ENCODE peak calls at places on chromosome 14, in ten cellular contexts. One of them, this sample, is unnamed. For H3K4me1, the result is how much of the 10 kb centered on the place peaks cover.

GRCh38 chr14:51304956-51305355 is 64.9 kb downstream of the TMX1 start:
- DNase-seq in upper lobe of left lung: no peak
- DNase-seq in GM12878: no peak
- DNase-seq in uterus: no peak
- DNase-seq in HCT116: no peak
- DNase-seq in transverse colon: no peak
- DNase-seq in A549: peak
- DNase-seq in body of pancreas: no peak
- DNase-seq in IMR-90: peak
- DNase-seq in breast epithelium: no peak
- DNase-seq in this sample: no peak

GRCh38 chr14:71290960-71291466 is 383.8 kb downstream of the PCNX1 start:
- DNase-seq in breast epithelium: no peak
- DNase-seq in GM12878: peak
- DNase-seq in transverse colon: peak
- DNase-seq in IMR-90: peak
- DNase-seq in upper lobe of left lung: peak
- DNase-seq in HCT116: peak
- DNase-seq in uterus: no peak
- DNase-seq in body of pancreas: no peak
- DNase-seq in A549: peak
- DNase-seq in this sample: no peak

GRCh38 chr14:21454843-21455550 is 926 bp downstream of the CHD8 start:
- DNase-seq in transverse colon: no peak
- DNase-seq in uterus: no peak
- DNase-seq in HCT116: no peak
- DNase-seq in IMR-90: peak
- DNase-seq in body of pancreas: no peak
- DNase-seq in GM12878: no peak
- DNase-seq in A549: no peak
- DNase-seq in upper lobe of left lung: no peak
- DNase-seq in breast epithelium: no peak
- DNase-seq in this sample: no peak

GRCh38 chr14:61565181-61565580 is 130.1 kb upstream of the HIF1A start:
- DNase-seq in IMR-90: peak
- DNase-seq in body of pancreas: no peak
- DNase-seq in transverse colon: no peak
- DNase-seq in A549: no peak
- DNase-seq in upper lobe of left lung: no peak
- DNase-seq in uterus: no peak
- DNase-seq in HCT116: no peak
- DNase-seq in GM12878: no peak
- DNase-seq in breast epithelium: no peak
- DNase-seq in this sample: no peak

GRCh38 chr14:100696590-100696989 is 30.1 kb upstream of the DLK1 start:
- DNase-seq in transverse colon: no peak
- DNase-seq in GM12878: no peak
- DNase-seq in upper lobe of left lung: no peak
- DNase-seq in body of pancreas: no peak
- DNase-seq in HCT116: no peak
- DNase-seq in uterus: no peak
- DNase-seq in breast epithelium: no peak
- DNase-seq in IMR-90: no peak
- DNase-seq in A549: no peak
- DNase-seq in this sample: no peak

GRCh38 chr14:52735921-52736489 is 6.0 kb downstream of the STYX start:
- DNase-seq in HCT116: no peak
- DNase-seq in upper lobe of left lung: no peak
- DNase-seq in GM12878: no peak
- DNase-seq in body of pancreas: no peak
- DNase-seq in A549: no peak
- DNase-seq in transverse colon: no peak
- DNase-seq in IMR-90: peak
- DNase-seq in breast epithelium: no peak
- DNase-seq in uterus: no peak
- DNase-seq in this sample: no peak

GRCh38 chr14:87334997-87335675 is 657.8 kb downstream of the GALC start:
- DNase-seq in upper lobe of left lung: no peak
- DNase-seq in A549: no peak
- DNase-seq in IMR-90: no peak
- DNase-seq in GM12878: no peak
- DNase-seq in transverse colon: no peak
- DNase-seq in breast epithelium: no peak
- DNase-seq in body of pancreas: no peak
- DNase-seq in uterus: no peak
- DNase-seq in HCT116: no peak
- DNase-seq in this sample: no peak

GRCh38 chr14:49768301-49769121 is 558 bp downstream of the KLHDC2 start:
- DNase-seq in GM12878: no peak
- DNase-seq in breast epithelium: peak
- DNase-seq in upper lobe of left lung: peak
- DNase-seq in transverse colon: peak
- DNase-seq in uterus: peak
- DNase-seq in body of pancreas: peak
- DNase-seq in A549: peak
- DNase-seq in IMR-90: peak
- DNase-seq in HCT116: peak
- DNase-seq in this sample: peak

GRCh38 chr14:51369814-51370213 is 129.8 kb downstream of the TMX1 start:
- DNase-seq in A549: peak
- DNase-seq in uterus: no peak
- DNase-seq in breast epithelium: no peak
- DNase-seq in upper lobe of left lung: no peak
- DNase-seq in transverse colon: no peak
- DNase-seq in HCT116: peak
- DNase-seq in GM12878: no peak
- DNase-seq in IMR-90: no peak
- DNase-seq in body of pancreas: peak
- DNase-seq in this sample: peak

GRCh38 chr14:101241807-101242278 is 319.5 kb upstream of the DIO3 start:
- DNase-seq in GM12878: no peak
- DNase-seq in uterus: no peak
- DNase-seq in IMR-90: no peak
- DNase-seq in breast epithelium: no peak
- DNase-seq in A549: no peak
- DNase-seq in transverse colon: no peak
- DNase-seq in body of pancreas: no peak
- DNase-seq in upper lobe of left lung: no peak
- DNase-seq in HCT116: no peak
- DNase-seq in this sample: no peak

GRCh38 chr14:56686416-56686815 is 106.8 kb downstream of the TMEM260 start:
- DNase-seq in breast epithelium: no peak
- DNase-seq in HCT116: no peak
- DNase-seq in A549: no peak
- DNase-seq in uterus: no peak
- DNase-seq in body of pancreas: peak
- DNase-seq in IMR-90: no peak
- DNase-seq in transverse colon: peak
- DNase-seq in upper lobe of left lung: no peak
- DNase-seq in GM12878: no peak
- DNase-seq in this sample: peak

GRCh38 chr14:72666610-72667009 is 227.3 kb downstream of the DPF3 start:
- DNase-seq in GM12878: no peak
- DNase-seq in body of pancreas: no peak
- DNase-seq in IMR-90: peak
- DNase-seq in upper lobe of left lung: no peak
- DNase-seq in uterus: no peak
- DNase-seq in HCT116: peak
- DNase-seq in breast epithelium: no peak
- DNase-seq in transverse colon: no peak
- DNase-seq in A549: peak
- DNase-seq in this sample: no peak

GRCh38 chr14:37903561-37904191 is 304.0 kb upstream of the SSTR1 start:
- DNase-seq in IMR-90: peak
- DNase-seq in body of pancreas: peak
- DNase-seq in HCT116: peak
- DNase-seq in transverse colon: no peak
- DNase-seq in upper lobe of left lung: no peak
- DNase-seq in breast epithelium: no peak
- DNase-seq in GM12878: no peak
- DNase-seq in uterus: no peak
- DNase-seq in A549: peak
- DNase-seq in this sample: no peak

GRCh38 chr14:45177081-45177480 is 41.4 kb downstream of the FANCM start:
- DNase-seq in transverse colon: no peak
- DNase-seq in body of pancreas: no peak
- DNase-seq in breast epithelium: no peak
- DNase-seq in GM12878: no peak
- DNase-seq in A549: no peak
- DNase-seq in uterus: no peak
- DNase-seq in IMR-90: peak
- DNase-seq in HCT116: no peak
- DNase-seq in upper lobe of left lung: no peak
- DNase-seq in this sample: no peak

GRCh38 chr14:70121521-70121920 is 67.2 kb downstream of the SLC8A3 start:
- DNase-seq in A549: no peak
- DNase-seq in body of pancreas: no peak
- DNase-seq in transverse colon: no peak
- DNase-seq in uterus: no peak
- DNase-seq in GM12878: no peak
- DNase-seq in IMR-90: no peak
- DNase-seq in breast epithelium: no peak
- DNase-seq in upper lobe of left lung: no peak
- DNase-seq in HCT116: no peak
- DNase-seq in this sample: no peak

GRCh38 chr14:96380735-96381134 is 11.2 kb upstream of the AK7 start:
- DNase-seq in HCT116: no peak
- DNase-seq in body of pancreas: no peak
- DNase-seq in IMR-90: no peak
- DNase-seq in GM12878: peak
- DNase-seq in breast epithelium: no peak
- DNase-seq in upper lobe of left lung: no peak
- DNase-seq in uterus: no peak
- DNase-seq in A549: no peak
- DNase-seq in transverse colon: no peak
- DNase-seq in this sample: no peak
- H3K4me1 ChIP-seq in HCT116: under half
- H3K4me1 ChIP-seq in body of pancreas: under half
- H3K4me1 ChIP-seq in IMR-90: under half
- H3K4me1 ChIP-seq in GM12878: under half
- H3K4me1 ChIP-seq in breast epithelium: under half
- H3K4me1 ChIP-seq in upper lobe of left lung: under half
- H3K4me1 ChIP-seq in uterus: under half
- H3K4me1 ChIP-seq in A549: under half
- H3K4me1 ChIP-seq in transverse colon: under half
- H3K4me1 ChIP-seq in this sample: under half

GRCh38 chr14:68638817-68639517 is 153.9 kb downstream of the ZFP36L1 start:
- DNase-seq in IMR-90: no peak
- DNase-seq in HCT116: no peak
- DNase-seq in breast epithelium: no peak
- DNase-seq in body of pancreas: no peak
- DNase-seq in A549: no peak
- DNase-seq in GM12878: no peak
- DNase-seq in transverse colon: no peak
- DNase-seq in upper lobe of left lung: no peak
- DNase-seq in uterus: peak
- DNase-seq in this sample: no peak
- H3K27ac ChIP-seq in IMR-90: peak
- H3K27ac ChIP-seq in HCT116: no peak
- H3K27ac ChIP-seq in breast epithelium: peak
- H3K27ac ChIP-seq in body of pancreas: no peak
- H3K27ac ChIP-seq in A549: peak
- H3K27ac ChIP-seq in GM12878: no peak
- H3K27ac ChIP-seq in transverse colon: peak
- H3K27ac ChIP-seq in upper lobe of left lung: peak
- H3K27ac ChIP-seq in uterus: peak
- H3K27ac ChIP-seq in this sample: no peak

GRCh38 chr14:68793734-68794129 is 865 bp upstream of the ZFP36L1 start:
- DNase-seq in A549: no peak
- DNase-seq in breast epithelium: no peak
- DNase-seq in uterus: no peak
- DNase-seq in GM12878: no peak
- DNase-seq in HCT116: no peak
- DNase-seq in body of pancreas: no peak
- DNase-seq in IMR-90: no peak
- DNase-seq in upper lobe of left lung: no peak
- DNase-seq in transverse colon: no peak
- DNase-seq in this sample: peak

GRCh38 chr14:68795602-68796417 is 2.9 kb upstream of the ZFP36L1 start:
- DNase-seq in breast epithelium: peak
- DNase-seq in upper lobe of left lung: peak
- DNase-seq in transverse colon: peak
- DNase-seq in GM12878: no peak
- DNase-seq in body of pancreas: peak
- DNase-seq in uterus: peak
- DNase-seq in HCT116: no peak
- DNase-seq in IMR-90: peak
- DNase-seq in A549: peak
- DNase-seq in this sample: peak

GRCh38 chr14:68792830-68793733 is at the start of gene ZFP36L1:
- DNase-seq in uterus: peak
- DNase-seq in IMR-90: peak
- DNase-seq in breast epithelium: peak
- DNase-seq in A549: peak
- DNase-seq in transverse colon: peak
- DNase-seq in GM12878: peak
- DNase-seq in upper lobe of left lung: peak
- DNase-seq in body of pancreas: peak
- DNase-seq in HCT116: peak
- DNase-seq in this sample: peak

GRCh38 chr14:68794856-68795601 is 2.2 kb upstream of the ZFP36L1 start:
- DNase-seq in HCT116: no peak
- DNase-seq in A549: peak
- DNase-seq in breast epithelium: peak
- DNase-seq in uterus: peak
- DNase-seq in IMR-90: peak
- DNase-seq in GM12878: no peak
- DNase-seq in transverse colon: peak
- DNase-seq in body of pancreas: peak
- DNase-seq in upper lobe of left lung: peak
- DNase-seq in this sample: no peak

GRCh38 chr14:68794130-68794855 is 1.4 kb upstream of the ZFP36L1 start:
- DNase-seq in upper lobe of left lung: peak
- DNase-seq in transverse colon: peak
- DNase-seq in IMR-90: peak
- DNase-seq in GM12878: no peak
- DNase-seq in body of pancreas: peak
- DNase-seq in uterus: peak
- DNase-seq in HCT116: no peak
- DNase-seq in breast epithelium: peak
- DNase-seq in A549: peak
- DNase-seq in this sample: peak
- TF ChIP-seq POLR2A in upper lobe of left lung: peak
- TF ChIP-seq POLR2A in transverse colon: peak
- TF ChIP-seq POLR2A in IMR-90: peak
- TF ChIP-seq POLR2A in GM12878: peak
- TF ChIP-seq POLR2A in body of pancreas: peak
- TF ChIP-seq POLR2A in uterus: peak
- TF ChIP-seq POLR2A in HCT116: no peak
- TF ChIP-seq POLR2A in breast epithelium: peak
- TF ChIP-seq POLR2A in A549: peak
- TF ChIP-seq POLR2A in this sample: peak

DNA sequence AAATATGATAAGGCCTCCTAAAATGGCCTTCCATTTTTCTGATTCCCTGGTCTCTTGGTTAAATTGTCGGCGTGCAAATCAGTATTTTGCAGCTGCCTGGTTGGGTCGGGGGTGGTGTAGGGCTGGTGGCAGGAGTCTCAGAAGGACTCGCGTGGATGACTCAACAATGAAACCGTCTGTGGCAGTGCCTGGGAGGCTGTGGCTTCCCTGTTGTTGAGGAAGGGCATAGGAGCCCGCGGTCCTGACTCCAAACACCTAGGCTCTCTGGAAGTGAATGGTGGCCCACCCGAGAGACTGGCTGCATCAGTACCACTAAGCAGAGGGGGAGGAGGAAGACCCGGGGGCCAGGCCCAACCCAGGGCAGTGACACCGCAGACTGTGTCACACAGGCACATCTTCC is 207.9 kb downstream of the TTC7B start:
- DNase-seq in body of pancreas: no peak
- DNase-seq in transverse colon: no peak
- DNase-seq in A549: no peak
- DNase-seq in HCT116: no peak
- DNase-seq in IMR-90: no peak
- DNase-seq in uterus: no peak
- DNase-seq in upper lobe of left lung: no peak
- DNase-seq in breast epithelium: no peak
- DNase-seq in GM12878: no peak
- DNase-seq in this sample: no peak
- H3K4me1 ChIP-seq in body of pancreas: under half
- H3K4me1 ChIP-seq in transverse colon: under half
- H3K4me1 ChIP-seq in A549: under half
- H3K4me1 ChIP-seq in HCT116: under half
- H3K4me1 ChIP-seq in IMR-90: under half
- H3K4me1 ChIP-seq in uterus: under half
- H3K4me1 ChIP-seq in upper lobe of left lung: under half
- H3K4me1 ChIP-seq in breast epithelium: under half
- H3K4me1 ChIP-seq in GM12878: under half
- H3K4me1 ChIP-seq in this sample: under half

This sample was measured in right lobe of liver.